ENCODE peak calls at places on chromosome 14, in four cellular contexts. Y is K562, L is GM12878, Q is HepG2. J is an unnamed sample.
A peak's percentile ranks its signal among the peaks of the same experiment; 100 is the strongest.

GRCh38 chr14:73958591-73958990 is 8.5 kb downstream of the COQ6 start:
- DNase-seq in Y (no peak), L (no peak), Q (no peak), J (no peak)

GRCh38 chr14:65000868-65001600 is 14.3 kb downstream of the FNTB start:
- DNase-seq in Y (no peak), L (no peak), Q (no peak), J (no peak)

GRCh38 chr14:85531141-85531593 is 1.2 kb downstream of the FLRT2 start:
- DNase-seq in Y (no peak), L (no peak), Q (no peak), J (no peak)

GRCh38 chr14:70942342-70942706 is 35.1 kb downstream of the PCNX1 start:
- DNase-seq in Y (no peak), L (no peak), Q (no peak), J (no peak)

GRCh38 chr14:67759916-67760315 is 56.5 kb downstream of the ZFYVE26 start:
- DNase-seq in Y (no peak), L (no peak), Q (no peak), J (no peak)

GRCh38 chr14:78519863-78520262 is 349.7 kb downstream of the NRXN3 start:
- DNase-seq in Y (peak; percentile 20), L (no peak), Q (peak; percentile 4), J (no peak)

GRCh38 chr14:74503256-74503972 is 9.8 kb downstream of the ISCA2 start:
- DNase-seq in Y (no peak), L (no peak), Q (no peak), J (no peak)

GRCh38 chr14:89368490-89369477 is 48.2 kb downstream of the FOXN3 start:
- DNase-seq in Y (no peak), L (no peak), Q (peak; percentile 97), J (no peak)

GRCh38 chr14:71488703-71489141 is 443.5 kb upstream of the RGS6 start:
- DNase-seq in Y (no peak), L (no peak), Q (no peak), J (no peak)

DNA sequence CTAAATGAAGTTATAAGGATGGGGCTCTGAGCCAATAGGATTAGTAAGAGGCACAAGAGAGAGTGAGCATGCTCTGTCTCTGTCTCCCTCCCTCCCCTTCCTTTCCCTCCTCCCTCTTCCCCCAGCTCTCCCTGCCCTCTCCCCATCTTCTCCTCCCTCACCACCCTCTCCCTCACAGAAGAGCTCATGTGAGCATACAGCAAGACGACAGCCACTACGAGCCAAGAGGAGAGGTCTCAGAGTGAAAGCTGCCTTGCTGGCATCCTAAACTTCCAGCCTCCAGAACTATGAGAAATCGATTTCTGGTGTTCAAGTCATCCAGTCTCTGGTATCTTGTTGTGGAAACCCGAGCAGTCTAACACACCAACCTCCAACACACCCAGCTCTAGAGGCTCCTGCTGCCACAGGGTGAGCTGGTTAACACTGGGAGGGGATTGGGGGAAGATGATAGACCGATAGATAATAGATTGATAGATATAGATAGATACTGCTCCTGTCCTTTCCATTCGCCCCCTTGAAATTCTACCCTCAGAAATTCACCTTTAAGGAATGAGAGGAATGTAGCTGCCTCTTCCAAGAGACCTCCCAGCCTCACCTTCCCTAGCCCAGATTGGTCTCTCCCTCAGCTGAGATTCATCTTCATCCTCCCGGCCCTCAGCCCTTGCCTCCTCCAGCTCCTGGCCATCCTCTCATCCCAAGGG is 25.8 kb upstream of the ACTN1 start:
- DNase-seq in Y (no peak), L (no peak), Q (no peak), J (no peak)
- TF ChIP-seq SRF in Y (no peak), L (no peak), Q (no peak), J (no peak)

DNA sequence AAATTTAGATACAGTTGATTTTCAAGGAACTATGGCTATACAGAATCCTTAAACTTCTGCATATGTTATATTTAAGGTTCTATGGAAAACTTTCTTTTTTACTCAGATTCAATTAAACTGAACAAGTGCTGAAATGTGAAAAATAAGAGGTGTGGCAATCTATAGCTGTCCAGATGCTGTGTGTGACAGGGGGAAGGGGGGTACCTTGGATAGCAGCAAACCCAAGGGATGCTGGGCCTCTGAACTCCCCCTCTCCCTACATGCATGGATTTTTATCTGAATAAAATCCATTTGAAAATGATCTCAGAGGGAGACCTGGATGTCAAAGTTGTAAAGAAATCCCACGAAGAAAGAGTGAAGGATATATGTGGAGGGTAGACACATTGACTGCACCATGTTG is 82.8 kb upstream of the CCDC198 start:
- DNase-seq in Y (no peak), L (no peak), Q (no peak), J (no peak)
- TF ChIP-seq REST in Y (no peak), L (peak; percentile 29), Q (no peak), J (no peak)

GRCh38 chr14:92387610-92388009 is 64.6 kb downstream of the SLC24A4 start:
- DNase-seq in Y (no peak), L (no peak), Q (peak; percentile 35), J (no peak)
- TF ChIP-seq YY1 in Y (no peak), L (no peak), Q (no peak), J (no peak)

DNA sequence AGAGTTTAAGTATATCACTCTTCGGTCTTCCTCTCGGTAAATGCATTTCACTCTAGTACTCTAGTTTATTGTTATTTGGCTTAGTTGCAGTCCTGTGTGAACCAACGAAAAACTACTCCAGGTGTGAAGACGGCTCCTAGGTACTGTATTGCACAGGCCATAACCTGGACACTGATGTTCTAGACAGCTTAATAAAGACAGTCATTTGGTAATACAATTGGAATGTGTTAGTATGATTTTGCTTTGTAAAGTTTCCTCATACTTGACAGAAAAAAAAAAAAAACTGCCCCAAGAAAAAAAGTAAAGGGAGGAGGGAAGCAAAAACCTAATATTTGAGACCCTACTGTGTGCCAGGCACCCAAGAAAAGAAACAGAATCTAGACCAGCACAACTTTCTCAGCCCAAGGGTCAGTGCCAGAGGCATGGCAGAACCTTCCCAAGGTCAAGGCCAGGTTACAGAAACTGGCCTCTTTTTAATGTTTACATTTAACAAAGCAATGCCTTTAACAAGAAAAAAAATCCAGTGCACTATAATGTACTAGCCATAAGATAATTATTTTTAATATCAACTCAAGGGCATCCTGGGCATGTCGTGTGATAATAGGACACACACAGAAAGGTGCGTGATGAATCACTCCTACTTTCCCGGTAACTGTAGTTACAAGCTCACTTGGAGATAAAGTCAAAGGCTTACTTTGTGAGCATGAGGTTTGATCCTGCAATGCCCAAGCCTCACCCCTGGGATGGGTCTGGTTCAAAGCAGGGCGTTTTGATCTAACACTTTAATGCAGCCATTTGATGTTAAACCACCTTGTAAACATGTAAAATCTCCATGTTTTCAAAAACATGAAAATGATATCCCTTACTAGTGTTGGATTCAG is 110.6 kb downstream of the BMP4 start:
- DNase-seq in Y (no peak), L (no peak), Q (peak; percentile 34), J (peak; percentile 72)
- TF ChIP-seq SRF in Y (no peak), L (no peak), Q (no peak), J (peak; percentile 26)